ENCODE peak calls at places on chromosomes 6 and 20, in ten cellular contexts. L is GDM1; G is GM13977; Q is MV-4-11; P is CD4-positive, CD25-positive, alpha-beta regulatory T cell; A is GM12878; T is NCI-H345; M is WTC11; D is DMS 273 treated with DMSO at 0.1 percent for 48 hours; H is MCF 10A. W is an unnamed sample.

GRCh38 chr20:41223112-41223511 is 85.8 kb downstream of the PLCG1 start:
- DNase-seq in Q (no peak), T (no peak), D (no peak), G (no peak), H (no peak), A (no peak), P (no peak), M (no peak), L (no peak), W (no peak)

GRCh38 chr6:143183735-143184134 is 123.0 kb downstream of the AIG1 start:
- DNase-seq in D (no peak), T (no peak), Q (no peak), H (no peak), M (no peak), G (no peak), P (no peak), A (no peak), L (no peak), W (no peak)

GRCh38 chr20:21609221-21609620 is 95.4 kb upstream of the NKX2-2 start:
- DNase-seq in G (no peak), M (no peak), T (no peak), P (no peak), A (no peak), Q (no peak), D (no peak), L (no peak), H (peak; percentile 27), W (peak; percentile 15)

GRCh38 chr20:41507851-41508250 is 110.3 kb downstream of the CHD6 start:
- DNase-seq in A (no peak), Q (no peak), G (no peak), P (no peak), M (no peak), H (no peak), L (no peak), D (no peak), T (no peak), W (no peak)

GRCh38 chr6:154399097-154399496 is 42.5 kb upstream of the IPCEF1 start:
- DNase-seq in G (no peak), L (no peak), Q (no peak), P (no peak), T (no peak), H (no peak), D (no peak), A (no peak), M (no peak), W (peak; percentile 24)

GRCh38 chr6:53287336-53288225 is 61.2 kb downstream of the ELOVL5 start:
- DNase-seq in D (no peak), L (no peak), H (no peak), T (peak; percentile 90), M (no peak), G (no peak), A (no peak), Q (no peak), P (no peak), W (no peak)

GRCh38 chr20:59027746-59028320 is 4.3 kb downstream of the ATP5F1E start:
- DNase-seq in T (no peak), M (no peak), D (no peak), P (no peak), L (no peak), Q (no peak), H (no peak), G (no peak), A (no peak), W (peak; percentile 60)

GRCh38 chr6:166969390-166970002 is 13.1 kb upstream of the RNASET2 start:
- DNase-seq in P (no peak), Q (no peak), H (no peak), D (no peak), G (no peak), T (no peak), A (no peak), M (no peak), L (no peak), W (no peak)

GRCh38 chr6:92376711-92377110 is 1042.6 kb downstream of the EPHA7 start:
- DNase-seq in P (no peak), T (no peak), D (no peak), A (no peak), M (no peak), Q (no peak), H (no peak), G (no peak), L (no peak), W (no peak)

GRCh38 chr20:32458061-32458836 is 100.1 kb downstream of the ASXL1 start:
- DNase-seq in Q (no peak), A (no peak), G (no peak), D (peak; percentile 16), M (no peak), H (no peak), T (no peak), P (no peak), L (no peak), W (no peak)

GRCh38 chr6:37578104-37578503 is 78.4 kb upstream of the CCDC167 start:
- DNase-seq in T (no peak), G (no peak), Q (no peak), A (no peak), L (no peak), M (no peak), D (no peak), P (no peak), H (no peak), W (no peak)

GRCh38 chr6:40299666-40300065 is 287.5 kb downstream of the LRFN2 start:
- DNase-seq in H (no peak), D (no peak), A (no peak), Q (no peak), M (no peak), G (no peak), P (no peak), L (no peak), T (no peak), W (no peak)